ENCODE peak calls at places on chromosomes 4 and X, in seven cellular contexts. Q, W, P, H, M, Y and F are unnamed samples.

GRCh38 chr4:156638925-156639605 is 332.5 kb downstream of the PDGFC start:
- DNase-seq in Q (no peak), W (no peak), P (no peak), H (no peak), M (no peak), Y (no peak), F (no peak)

GRCh38 chr4:159278399-159278798 is 175.5 kb downstream of the RAPGEF2 start:
- DNase-seq in Q (no peak), W (no peak), P (no peak), H (no peak), M (no peak), Y (no peak), F (no peak)

GRCh38 chr4:164109517-164109916 is 615.0 kb downstream of the TMA16 start:
- DNase-seq in Q (no peak), W (no peak), P (no peak), H (no peak), M (no peak), Y (no peak), F (no peak)

GRCh38 chr4:69764311-69764710 is 3.9 kb upstream of the SULT1B1 start:
- DNase-seq in Q (no peak), W (no peak), P (no peak), H (no peak), M (no peak), Y (no peak), F (no peak)

GRCh38 chr4:148435654-148436406 is 6.4 kb downstream of the NR3C2 start:
- DNase-seq in Q (no peak), W (no peak), P (no peak), H (no peak), M (no peak), Y (no peak), F (no peak)

GRCh38 chrX:94908171-94908570 is 1234.2 kb downstream of the FAM133A start:
- DNase-seq in Q (no peak), W (peak), P (no peak), H (no peak), M (no peak), Y (no peak), F (no peak)

GRCh38 chr4:173167793-173168395 is 717 bp upstream of the GALNT7 start:
- DNase-seq in Q (peak), W (peak), P (peak), H (no peak), M (no peak), Y (no peak), F (no peak)

GRCh38 chr4:156634612-156635011 is 337.0 kb downstream of the PDGFC start:
- DNase-seq in Q (no peak), W (no peak), P (no peak), H (no peak), M (no peak), Y (no peak), F (no peak)

GRCh38 chrX:13463608-13464007 is 105.8 kb upstream of the EGFL6 start:
- DNase-seq in Q (no peak), W (no peak), P (no peak), H (no peak), M (no peak), Y (no peak), F (no peak)

GRCh38 chr4:90960840-90961239 is 833.6 kb downstream of the CCSER1 start:
- DNase-seq in Q (no peak), W (no peak), P (no peak), H (no peak), M (no peak), Y (no peak), F (no peak)

GRCh38 chr4:8267077-8267476 is 2.5 kb upstream of the HTRA3 start:
- DNase-seq in Q (peak), W (peak), P (peak), H (peak), M (peak), Y (no peak), F (peak)

GRCh38 chr4:2962099-2962455 is 1.1 kb downstream of the NOP14 start:
- DNase-seq in Q (no peak), W (peak), P (peak), H (no peak), M (no peak), Y (no peak), F (no peak)

GRCh38 chrX:22360129-22360528 is 87.4 kb downstream of the CBLL2 start:
- DNase-seq in Q (no peak), W (no peak), P (no peak), H (no peak), M (no peak), Y (no peak), F (no peak)

GRCh38 chrX:17597836-17598434 is 139.4 kb upstream of the SCML1 start:
- DNase-seq in Q (no peak), W (peak), P (no peak), H (no peak), M (no peak), Y (no peak), F (no peak)

GRCh38 chr4:39528056-39528465 is 822 bp upstream of the UGDH start:
- DNase-seq in Q (no peak), W (no peak), P (no peak), H (no peak), M (no peak), Y (no peak), F (no peak)

GRCh38 chr4:140152015-140152703 is 1.8 kb downstream of the MAML3 start:
- DNase-seq in Q (peak), W (peak), P (peak), H (no peak), M (no peak), Y (no peak), F (no peak)

GRCh38 chr4:8269535-8270417 is at the start of gene HTRA3:
- DNase-seq in Q (no peak), W (no peak), P (no peak), H (no peak), M (no peak), Y (no peak), F (no peak)

GRCh38 chr4:13329963-13330362 is 154.2 kb downstream of the RAB28 start:
- DNase-seq in Q (peak), W (no peak), P (no peak), H (no peak), M (no peak), Y (peak), F (peak)

GRCh38 chr4:5992171-5993062 is 25.8 kb downstream of the C4orf50 start:
- DNase-seq in Q (no peak), W (no peak), P (no peak), H (no peak), M (no peak), Y (no peak), F (no peak)

GRCh38 chr4:20520901-20521300 is 179.4 kb upstream of the PACRGL start:
- DNase-seq in Q (no peak), W (peak), P (no peak), H (no peak), M (no peak), Y (no peak), F (no peak)

GRCh38 chr4:175560628-175561027 is 251.4 kb downstream of the GPM6A start:
- DNase-seq in Q (peak), W (peak), P (no peak), H (no peak), M (no peak), Y (no peak), F (peak)

GRCh38 chrX:42992199-42992943 is 214.4 kb upstream of the PPP1R2C start:
- DNase-seq in Q (no peak), W (no peak), P (no peak), H (no peak), M (no peak), Y (no peak), F (no peak)

GRCh38 chr4:182778222-182778982 is 138.8 kb downstream of the DCTD start:
- DNase-seq in Q (no peak), W (no peak), P (no peak), H (no peak), M (no peak), Y (no peak), F (no peak)

GRCh38 chr4:147542229-147542990 is 61.5 kb downstream of the EDNRA start:
- DNase-seq in Q (no peak), W (no peak), P (no peak), H (no peak), M (no peak), Y (no peak), F (no peak)

GRCh38 chrX:7462110-7462509 is 314.2 kb upstream of the PUDP start:
- DNase-seq in Q (no peak), W (no peak), P (no peak), H (peak), M (no peak), Y (no peak), F (no peak)

GRCh38 chr4:2886622-2887021 is 43.0 kb downstream of the ADD1 start:
- DNase-seq in Q (no peak), W (peak), P (no peak), H (no peak), M (no peak), Y (no peak), F (no peak)

GRCh38 chr4:153639556-153640475 is 44.3 kb upstream of the TLR2 start:
- DNase-seq in Q (no peak), W (no peak), P (no peak), H (no peak), M (peak), Y (no peak), F (no peak)

GRCh38 chr4:137794779-137795178 is 262.5 kb upstream of the PCDH18 start:
- DNase-seq in Q (no peak), W (no peak), P (no peak), H (no peak), M (no peak), Y (no peak), F (no peak)

GRCh38 chr4:173490256-173490655 is 39.8 kb downstream of the HAND2 start:
- DNase-seq in Q (no peak), W (no peak), P (no peak), H (no peak), M (no peak), Y (no peak), F (no peak)

DNA sequence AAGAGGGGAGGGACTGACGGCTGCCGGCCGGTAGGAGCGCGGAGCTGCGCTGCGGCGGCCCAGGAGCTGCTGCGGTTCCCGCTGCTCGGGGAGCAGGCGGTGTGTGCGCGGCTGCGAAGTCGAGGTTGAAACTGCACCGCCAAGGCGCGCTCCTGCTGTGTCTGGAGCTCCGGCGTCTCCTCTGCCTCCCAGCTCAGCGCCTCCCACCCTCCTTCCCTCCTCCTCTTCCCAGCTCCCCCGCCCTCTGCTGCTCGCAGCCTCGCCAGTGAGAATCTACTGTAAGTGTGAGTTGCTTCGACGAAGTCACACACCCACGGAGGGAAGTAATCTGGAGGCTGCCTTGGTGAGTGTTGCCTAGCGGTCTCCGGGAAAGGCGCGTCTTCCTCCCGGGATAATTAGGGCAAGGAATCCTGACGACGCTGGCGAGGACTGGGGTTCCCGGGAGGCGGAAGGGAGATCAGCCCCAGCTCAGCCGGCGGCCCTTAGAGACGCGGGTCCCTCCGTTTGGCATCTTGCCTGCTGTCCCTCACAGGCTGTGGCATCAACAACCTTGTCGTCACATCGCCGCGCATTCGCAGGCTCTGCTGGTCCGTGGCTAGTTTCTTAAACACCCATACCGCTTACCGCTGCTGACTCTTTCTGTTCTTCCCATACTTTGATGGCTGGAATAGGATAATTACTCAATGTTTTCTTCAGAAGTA is at the start of gene EPHA5:
- DNase-seq in Q (no peak), W (peak), P (peak), H (peak), M (peak), Y (no peak), F (no peak)
- H3K27ac ChIP-seq in Q (no peak), W (no peak), P (no peak), H (no peak), M (no peak), Y (no peak), F (peak)

DNA sequence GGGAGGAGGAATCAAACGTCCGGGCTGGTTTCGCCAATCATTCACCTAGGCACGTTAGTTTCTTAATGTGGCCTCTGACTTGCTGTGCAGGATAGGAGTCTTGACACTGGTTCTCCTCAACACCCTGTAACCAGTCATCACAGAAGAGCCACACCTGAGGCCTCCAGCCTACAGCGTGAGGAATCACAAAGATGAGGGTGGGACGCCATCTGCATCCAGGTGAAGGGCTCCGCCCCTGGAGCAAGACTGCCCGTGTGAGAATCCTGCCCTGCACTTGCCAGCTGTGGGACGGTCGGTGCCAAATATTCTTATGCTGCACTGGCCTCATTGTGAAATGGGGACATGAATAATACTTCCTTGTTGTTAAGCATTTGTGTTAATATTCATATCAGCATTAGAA is 35.7 kb upstream of the TSPAN5 start:
- DNase-seq in Q (no peak), W (no peak), P (no peak), H (no peak), M (no peak), Y (no peak), F (no peak)
- TF ChIP-seq SIN3A in Q (no peak), W (no peak), P (no peak), H (no peak), M (no peak), Y (no peak), F (no peak)

DNA sequence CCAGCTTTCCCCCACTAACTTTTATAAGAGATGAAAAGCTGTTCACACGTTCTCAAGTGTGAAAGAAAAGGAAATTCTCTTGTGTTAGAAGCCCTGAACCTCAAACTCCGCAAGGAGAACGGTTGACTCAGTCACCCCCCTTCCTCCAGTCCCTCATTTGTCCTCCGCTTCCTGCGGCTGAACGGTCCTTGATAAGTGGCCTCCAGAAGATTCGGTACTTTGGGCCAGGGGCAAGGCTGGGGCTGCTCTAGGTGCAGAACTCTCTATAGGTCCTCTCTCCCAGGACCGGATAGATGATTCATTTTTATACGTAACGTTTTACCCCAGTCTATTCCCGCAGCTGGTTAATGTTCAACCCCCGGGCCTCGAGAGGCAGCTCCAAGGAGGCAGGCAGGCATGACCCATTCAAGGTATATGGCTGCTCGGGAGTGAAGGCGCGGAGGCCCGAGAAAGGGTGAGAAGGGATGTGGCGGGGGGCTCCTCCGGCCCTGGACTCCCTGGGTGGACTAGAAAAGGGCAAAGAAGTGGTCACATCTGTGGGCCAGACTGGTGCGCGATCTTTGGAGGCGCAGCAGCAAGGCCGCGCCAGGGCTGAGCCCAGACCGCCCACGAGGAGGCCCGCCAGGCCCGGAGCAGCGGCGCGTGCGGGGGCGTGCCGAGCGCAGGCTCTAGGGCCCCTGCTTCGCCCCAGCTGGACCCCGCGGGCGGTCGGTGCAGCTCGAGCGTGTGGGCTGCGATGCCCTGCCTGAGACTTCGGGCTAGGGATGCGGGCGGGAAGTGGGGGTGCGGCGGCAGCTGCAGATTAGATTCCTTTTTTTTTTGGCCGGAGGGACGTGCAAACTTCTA is 11.7 kb downstream of the PITX2 start:
- DNase-seq in Q (no peak), W (no peak), P (no peak), H (no peak), M (no peak), Y (no peak), F (no peak)
- H3K4me3 ChIP-seq in Q (no peak), W (no peak), P (no peak), H (no peak), M (no peak), Y (no peak), F (no peak)

DNA sequence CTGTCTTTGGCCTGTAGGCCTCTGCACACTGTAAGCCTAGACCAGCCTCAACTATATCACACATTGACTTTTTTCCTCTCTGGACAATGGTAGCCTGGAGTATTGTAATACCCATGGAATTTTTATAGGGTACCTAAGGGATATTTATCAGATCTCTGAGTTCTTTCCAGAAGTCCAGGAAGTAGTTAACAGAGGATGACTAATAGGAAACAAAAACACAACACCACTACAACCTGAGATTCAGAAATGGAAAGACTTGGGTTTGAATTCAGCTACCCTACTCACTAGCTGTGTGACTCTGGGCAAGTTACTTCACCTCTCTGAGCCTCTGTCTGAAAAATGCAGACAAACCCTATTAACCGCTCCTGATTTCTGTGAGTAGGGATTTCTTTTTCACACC is 7.7 kb upstream of the STX18 start:
- DNase-seq in Q (no peak), W (no peak), P (no peak), H (no peak), M (no peak), Y (no peak), F (no peak)
- H3K27ac ChIP-seq in Q (no peak), W (no peak), P (no peak), H (no peak), M (no peak), Y (no peak), F (no peak)

DNA sequence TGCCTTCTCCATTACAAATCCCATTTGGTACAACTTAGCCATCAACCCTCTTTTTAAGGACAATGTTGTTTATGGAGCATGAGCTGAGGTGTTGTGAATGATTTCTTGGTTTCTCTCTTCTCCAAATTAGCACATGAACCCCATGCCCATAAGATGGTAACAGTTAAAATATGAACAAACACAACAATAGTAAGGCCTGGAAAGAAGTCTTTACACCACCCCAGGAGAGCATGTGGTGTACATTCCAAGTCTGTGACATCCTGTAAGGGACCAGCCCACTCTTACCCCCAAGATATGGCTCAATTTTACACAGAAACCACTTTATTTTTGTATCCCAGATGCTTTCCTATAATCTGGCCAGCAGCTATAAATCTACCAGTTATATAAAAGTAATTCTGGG is 226.1 kb downstream of the COX18 start:
- DNase-seq in Q (no peak), W (no peak), P (no peak), H (no peak), M (no peak), Y (no peak), F (no peak)
- TF ChIP-seq SIN3A in Q (no peak), W (no peak), P (no peak), H (no peak), M (no peak), Y (no peak), F (no peak)

GRCh38 chrX:133726642-133727041 is 258.8 kb downstream of the GPC3 start:
- DNase-seq in Q (no peak), W (no peak), P (no peak), H (no peak), M (no peak), Y (no peak), F (no peak)

GRCh38 chrX:133726211-133726630 is 259.2 kb downstream of the GPC3 start:
- DNase-seq in Q (peak), W (no peak), P (no peak), H (no peak), M (peak), Y (no peak), F (peak)

GRCh38 chrX:133722756-133723155 is 262.6 kb downstream of the GPC3 start:
- DNase-seq in Q (no peak), W (no peak), P (no peak), H (no peak), M (no peak), Y (no peak), F (no peak)

DNA sequence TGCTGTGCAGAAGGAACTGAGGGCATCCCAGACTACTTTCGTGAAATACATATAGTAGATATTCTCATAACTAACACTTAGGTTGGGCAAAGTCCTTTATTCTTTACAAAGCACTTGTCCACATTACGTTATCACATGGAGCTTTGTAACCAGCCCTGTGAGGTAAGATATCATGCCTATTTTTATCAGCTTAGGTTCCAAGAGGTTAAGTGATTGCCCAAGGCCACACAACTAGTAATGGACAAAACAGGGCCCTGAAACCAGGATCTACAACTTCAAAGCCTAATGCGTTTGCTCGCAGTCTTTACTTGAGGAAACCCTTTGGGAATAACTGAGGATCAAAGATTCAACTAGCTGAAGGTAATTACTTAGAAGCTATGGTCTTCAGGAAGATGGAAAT is 261.5 kb downstream of the GPC3 start:
- DNase-seq in Q (no peak), W (no peak), P (no peak), H (no peak), M (peak), Y (no peak), F (no peak)
- H3K4me3 ChIP-seq in Q (no peak), W (no peak), P (no peak), H (no peak), M (no peak), Y (no peak), F (no peak)

DNA sequence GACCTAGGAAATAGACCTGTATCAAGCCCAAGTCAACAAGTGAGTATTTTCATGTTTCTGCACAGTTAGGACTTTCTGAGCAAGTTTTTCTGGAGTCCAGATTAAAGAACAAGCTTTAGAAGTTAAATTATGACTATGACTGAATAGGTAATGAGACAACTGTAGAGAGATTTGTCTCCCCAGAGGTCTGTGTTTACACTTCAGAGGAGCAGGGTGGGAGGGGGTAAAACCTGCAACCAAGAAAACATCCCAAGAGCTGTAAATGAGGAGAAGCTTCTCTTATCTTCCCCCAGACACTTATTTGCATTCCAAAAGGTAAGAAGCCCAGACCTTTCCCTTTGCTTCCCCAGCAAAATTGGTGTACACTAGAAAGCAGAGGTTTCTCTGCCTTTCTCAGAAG is 22.1 kb upstream of the CEP135 start:
- DNase-seq in Q (no peak), W (no peak), P (no peak), H (no peak), M (no peak), Y (no peak), F (no peak)
- H3K27ac ChIP-seq in Q (no peak), W (no peak), P (no peak), H (no peak), M (no peak), Y (no peak), F (no peak)